ENCODE peak calls at places on chromosomes 13 and 19, in eight cellular contexts. One of them, this sample, is unnamed.
A peak's percentile ranks its signal among the peaks of the same experiment; 100 is the strongest.

GRCh38 chr19:48745208-48745995 is 1.3 kb downstream of the IZUMO1 start:
- DNase-seq in pons: peak; percentile 83
- DNase-seq in aorta: no peak
- DNase-seq in foreskin fibroblast: peak; percentile 58
- DNase-seq in ecto neural progenitor cell: peak; percentile 64
- DNase-seq in AG10803: peak; percentile 43
- DNase-seq in GM03348: peak; percentile 78
- DNase-seq in activated CD4-positive, alpha-beta T cell treated with anti-CD3 and anti-CD28 coated beads, Interleukin-2, amount 50 U/mL, for 48 hours: peak; percentile 52
- DNase-seq in this sample: peak; percentile 73

GRCh38 chr13:49858183-49858856 is 65.8 kb upstream of the KPNA3 start:
- DNase-seq in aorta: no peak
- DNase-seq in foreskin fibroblast: peak; percentile 97
- DNase-seq in pons: no peak
- DNase-seq in activated CD4-positive, alpha-beta T cell treated with anti-CD3 and anti-CD28 coated beads, Interleukin-2, amount 50 U/mL, for 48 hours: no peak
- DNase-seq in ecto neural progenitor cell: no peak
- DNase-seq in AG10803: peak; percentile 91
- DNase-seq in GM03348: peak; percentile 82
- DNase-seq in this sample: no peak

GRCh38 chr13:70385852-70386251 is 277.6 kb upstream of the KLHL1 start:
- DNase-seq in pons: no peak
- DNase-seq in activated CD4-positive, alpha-beta T cell treated with anti-CD3 and anti-CD28 coated beads, Interleukin-2, amount 50 U/mL, for 48 hours: no peak
- DNase-seq in foreskin fibroblast: no peak
- DNase-seq in aorta: no peak
- DNase-seq in AG10803: no peak
- DNase-seq in ecto neural progenitor cell: no peak
- DNase-seq in GM03348: no peak
- DNase-seq in this sample: no peak

GRCh38 chr13:27036236-27036981 is 135.2 kb downstream of the USP12 start:
- DNase-seq in GM03348: peak; percentile 62
- DNase-seq in AG10803: peak; percentile 53
- DNase-seq in ecto neural progenitor cell: no peak
- DNase-seq in activated CD4-positive, alpha-beta T cell treated with anti-CD3 and anti-CD28 coated beads, Interleukin-2, amount 50 U/mL, for 48 hours: no peak
- DNase-seq in foreskin fibroblast: no peak
- DNase-seq in pons: no peak
- DNase-seq in aorta: no peak
- DNase-seq in this sample: no peak

GRCh38 chr19:11833541-11833940 is 15.0 kb upstream of the ZNF439 start:
- DNase-seq in activated CD4-positive, alpha-beta T cell treated with anti-CD3 and anti-CD28 coated beads, Interleukin-2, amount 50 U/mL, for 48 hours: no peak
- DNase-seq in foreskin fibroblast: no peak
- DNase-seq in AG10803: no peak
- DNase-seq in GM03348: no peak
- DNase-seq in ecto neural progenitor cell: no peak
- DNase-seq in aorta: no peak
- DNase-seq in pons: no peak
- DNase-seq in this sample: no peak

GRCh38 chr13:70729369-70729768 is 621.1 kb upstream of the KLHL1 start:
- DNase-seq in GM03348: no peak
- DNase-seq in foreskin fibroblast: no peak
- DNase-seq in ecto neural progenitor cell: no peak
- DNase-seq in AG10803: no peak
- DNase-seq in aorta: no peak
- DNase-seq in pons: no peak
- DNase-seq in activated CD4-positive, alpha-beta T cell treated with anti-CD3 and anti-CD28 coated beads, Interleukin-2, amount 50 U/mL, for 48 hours: no peak
- DNase-seq in this sample: no peak

GRCh38 chr19:46615966-46616365 is 8.9 kb downstream of the PTGIR start:
- DNase-seq in AG10803: no peak
- DNase-seq in aorta: peak; percentile 6
- DNase-seq in pons: no peak
- DNase-seq in foreskin fibroblast: no peak
- DNase-seq in ecto neural progenitor cell: no peak
- DNase-seq in GM03348: no peak
- DNase-seq in activated CD4-positive, alpha-beta T cell treated with anti-CD3 and anti-CD28 coated beads, Interleukin-2, amount 50 U/mL, for 48 hours: no peak
- DNase-seq in this sample: no peak

GRCh38 chr19:51089786-51090185 is 7.1 kb upstream of the KLK14 start:
- DNase-seq in activated CD4-positive, alpha-beta T cell treated with anti-CD3 and anti-CD28 coated beads, Interleukin-2, amount 50 U/mL, for 48 hours: no peak
- DNase-seq in aorta: no peak
- DNase-seq in ecto neural progenitor cell: no peak
- DNase-seq in pons: no peak
- DNase-seq in AG10803: no peak
- DNase-seq in foreskin fibroblast: no peak
- DNase-seq in GM03348: no peak
- DNase-seq in this sample: no peak

GRCh38 chr19:6534451-6535093 is 3.7 kb downstream of the TNFSF9 start:
- DNase-seq in foreskin fibroblast: no peak
- DNase-seq in activated CD4-positive, alpha-beta T cell treated with anti-CD3 and anti-CD28 coated beads, Interleukin-2, amount 50 U/mL, for 48 hours: no peak
- DNase-seq in aorta: no peak
- DNase-seq in AG10803: no peak
- DNase-seq in pons: no peak
- DNase-seq in ecto neural progenitor cell: peak; percentile 54
- DNase-seq in GM03348: no peak
- DNase-seq in this sample: peak; percentile 63

GRCh38 chr19:54287456-54287855 is 6.5 kb upstream of the LILRB2 start:
- DNase-seq in activated CD4-positive, alpha-beta T cell treated with anti-CD3 and anti-CD28 coated beads, Interleukin-2, amount 50 U/mL, for 48 hours: no peak
- DNase-seq in aorta: no peak
- DNase-seq in ecto neural progenitor cell: no peak
- DNase-seq in GM03348: peak; percentile 27
- DNase-seq in foreskin fibroblast: peak; percentile 33
- DNase-seq in AG10803: peak; percentile 60
- DNase-seq in pons: no peak
- DNase-seq in this sample: no peak

GRCh38 chr13:82010780-82011179 is 1669.9 kb upstream of the SPRY2 start:
- DNase-seq in aorta: no peak
- DNase-seq in AG10803: no peak
- DNase-seq in foreskin fibroblast: no peak
- DNase-seq in activated CD4-positive, alpha-beta T cell treated with anti-CD3 and anti-CD28 coated beads, Interleukin-2, amount 50 U/mL, for 48 hours: no peak
- DNase-seq in ecto neural progenitor cell: no peak
- DNase-seq in pons: no peak
- DNase-seq in GM03348: no peak
- DNase-seq in this sample: no peak

GRCh38 chr13:32045963-32046785 is 14.6 kb downstream of the FRY start:
- DNase-seq in ecto neural progenitor cell: no peak
- DNase-seq in aorta: no peak
- DNase-seq in activated CD4-positive, alpha-beta T cell treated with anti-CD3 and anti-CD28 coated beads, Interleukin-2, amount 50 U/mL, for 48 hours: no peak
- DNase-seq in foreskin fibroblast: no peak
- DNase-seq in AG10803: peak; percentile 35
- DNase-seq in pons: peak; percentile 90
- DNase-seq in GM03348: peak; percentile 26
- DNase-seq in this sample: no peak

GRCh38 chr13:106819413-106820180 is 251.7 kb upstream of the ARGLU1 start:
- DNase-seq in GM03348: no peak
- DNase-seq in ecto neural progenitor cell: no peak
- DNase-seq in foreskin fibroblast: no peak
- DNase-seq in pons: no peak
- DNase-seq in activated CD4-positive, alpha-beta T cell treated with anti-CD3 and anti-CD28 coated beads, Interleukin-2, amount 50 U/mL, for 48 hours: no peak
- DNase-seq in AG10803: no peak
- DNase-seq in aorta: no peak
- DNase-seq in this sample: no peak

GRCh38 chr13:42398542-42398941 is 126.6 kb downstream of the AKAP11 start:
- DNase-seq in ecto neural progenitor cell: peak; percentile 49
- DNase-seq in activated CD4-positive, alpha-beta T cell treated with anti-CD3 and anti-CD28 coated beads, Interleukin-2, amount 50 U/mL, for 48 hours: no peak
- DNase-seq in foreskin fibroblast: no peak
- DNase-seq in AG10803: no peak
- DNase-seq in GM03348: no peak
- DNase-seq in aorta: no peak
- DNase-seq in pons: no peak
- DNase-seq in this sample: peak; percentile 42

GRCh38 chr13:52010890-52011689 is at the start of gene ATP7B:
- DNase-seq in foreskin fibroblast: peak; percentile 10
- DNase-seq in aorta: peak; percentile 55
- DNase-seq in ecto neural progenitor cell: no peak
- DNase-seq in GM03348: peak; percentile 44
- DNase-seq in AG10803: no peak
- DNase-seq in pons: no peak
- DNase-seq in activated CD4-positive, alpha-beta T cell treated with anti-CD3 and anti-CD28 coated beads, Interleukin-2, amount 50 U/mL, for 48 hours: peak; percentile 22
- DNase-seq in this sample: no peak

GRCh38 chr19:42281175-42282035 is 12.4 kb downstream of the CIC start:
- DNase-seq in foreskin fibroblast: no peak
- DNase-seq in GM03348: no peak
- DNase-seq in AG10803: peak; percentile 27
- DNase-seq in aorta: peak; percentile 82
- DNase-seq in activated CD4-positive, alpha-beta T cell treated with anti-CD3 and anti-CD28 coated beads, Interleukin-2, amount 50 U/mL, for 48 hours: no peak
- DNase-seq in ecto neural progenitor cell: peak; percentile 74
- DNase-seq in pons: peak; percentile 84
- DNase-seq in this sample: peak; percentile 62

GRCh38 chr13:43516401-43516826 is 270.4 kb downstream of the ENOX1 start:
- DNase-seq in aorta: no peak
- DNase-seq in GM03348: peak; percentile 72
- DNase-seq in pons: peak; percentile 41
- DNase-seq in ecto neural progenitor cell: no peak
- DNase-seq in AG10803: peak; percentile 98
- DNase-seq in activated CD4-positive, alpha-beta T cell treated with anti-CD3 and anti-CD28 coated beads, Interleukin-2, amount 50 U/mL, for 48 hours: no peak
- DNase-seq in foreskin fibroblast: peak; percentile 52
- DNase-seq in this sample: no peak

This sample was measured in retina.